ENCODE peak calls at places on chromosome 16, in six cellular contexts. J, R, V, A, W and F are unnamed samples.

GRCh38 chr16:53434436-53435065 is at the start of gene RBL2:
- DNase-seq in J (peak), R (peak), W (no peak), A (peak), V (peak), F (no peak)

GRCh38 chr16:30758988-30759461 is 2.8 kb downstream of the CFAP119 start:
- DNase-seq in J (no peak), W (no peak), A (no peak), V (no peak), R (no peak), F (no peak)

GRCh38 chr16:62576636-62577035 is 540.4 kb upstream of the CDH8 start:
- DNase-seq in J (no peak), A (no peak), V (no peak), W (no peak), R (no peak), F (no peak)

GRCh38 chr16:17106243-17106791 is 364.4 kb downstream of the XYLT1 start:
- DNase-seq in W (peak), R (no peak), A (no peak), J (no peak), V (no peak), F (no peak)

GRCh38 chr16:65044861-65045260 is 77.0 kb downstream of the CDH11 start:
- DNase-seq in A (no peak), J (no peak), V (no peak), R (no peak), W (no peak), F (no peak)

GRCh38 chr16:14672403-14672971 is 21.6 kb downstream of the PLA2G10 start:
- DNase-seq in W (peak), V (no peak), R (no peak), A (peak), J (peak), F (no peak)

GRCh38 chr16:84735846-84736586 is 36.2 kb downstream of the USP10 start:
- DNase-seq in W (no peak), J (no peak), R (no peak), A (peak), V (peak), F (no peak)

GRCh38 chr16:72890587-72890986 is 157.3 kb downstream of the ZFHX3 start:
- DNase-seq in W (no peak), R (no peak), A (no peak), J (no peak), V (no peak), F (no peak)

GRCh38 chr16:85422374-85423185 is 190.5 kb upstream of the GSE1 start:
- DNase-seq in R (peak), J (peak), A (peak), W (no peak), V (no peak), F (no peak)

GRCh38 chr16:58299757-58300349 is 5.0 kb upstream of the PRSS54 start:
- DNase-seq in A (peak), J (peak), R (peak), W (no peak), V (no peak), F (peak)

GRCh38 chr16:85335584-85336492 is 223.6 kb upstream of the CIBAR2 start:
- DNase-seq in J (peak), A (no peak), R (no peak), W (no peak), V (no peak), F (no peak)

GRCh38 chr16:54375056-54375455 is 88.5 kb upstream of the IRX3 start:
- DNase-seq in A (no peak), J (no peak), R (no peak), W (no peak), V (no peak), F (no peak)

GRCh38 chr16:80019395-80019794 is 418.9 kb upstream of the MAF start:
- DNase-seq in A (no peak), W (no peak), J (no peak), V (no peak), R (no peak), F (no peak)

GRCh38 chr16:80527297-80527696 is 13.5 kb upstream of the DYNLRB2 start:
- DNase-seq in R (no peak), W (no peak), A (peak), J (peak), V (peak), F (no peak)

GRCh38 chr16:85583491-85584181 is 29.5 kb upstream of the GSE1 start:
- DNase-seq in A (no peak), R (no peak), V (peak), J (no peak), W (no peak), F (peak)

GRCh38 chr16:82738699-82739098 is 111.9 kb downstream of the CDH13 start:
- DNase-seq in W (no peak), J (no peak), R (no peak), V (no peak), A (no peak), F (no peak)

GRCh38 chr16:30357085-30357714 is 2.1 kb upstream of the CD2BP2 start:
- DNase-seq in R (no peak), J (no peak), W (no peak), A (peak), V (no peak), F (no peak)

GRCh38 chr16:8905168-8905762 is 23.1 kb downstream of the LITAFD start:
- DNase-seq in R (no peak), W (no peak), V (peak), J (peak), A (peak), F (no peak)

GRCh38 chr16:70688266-70688742 is 2.5 kb upstream of the MTSS2 start:
- DNase-seq in A (no peak), V (peak), J (no peak), W (no peak), R (no peak), F (no peak)

GRCh38 chr16:53457670-53458069 is 23.4 kb downstream of the RBL2 start:
- DNase-seq in J (no peak), A (no peak), V (no peak), W (peak), R (no peak), F (no peak)

GRCh38 chr16:86338403-86339115 is 171.8 kb upstream of the FOXF1 start:
- DNase-seq in V (no peak), W (no peak), A (no peak), R (no peak), J (no peak), F (no peak)

GRCh38 chr16:22948058-22948602 is 134.2 kb downstream of the HS3ST2 start:
- DNase-seq in R (no peak), V (no peak), A (no peak), J (no peak), W (no peak), F (peak)

GRCh38 chr16:74622005-74622404 is 15.1 kb upstream of the GLG1 start:
- DNase-seq in A (no peak), R (no peak), V (no peak), W (no peak), J (no peak), F (no peak)

GRCh38 chr16:58882292-58882691 is 148.2 kb upstream of the GOT2 start:
- DNase-seq in A (no peak), R (no peak), V (no peak), W (peak), J (no peak), F (no peak)

GRCh38 chr16:24504467-24505345 is 34.7 kb upstream of the RBBP6 start:
- DNase-seq in V (peak), W (peak), J (peak), R (peak), A (peak), F (peak)

GRCh38 chr16:1485847-1486496 is 2.8 kb downstream of the PTX4 start:
- DNase-seq in V (no peak), R (no peak), W (no peak), J (no peak), A (no peak), F (peak)

GRCh38 chr16:35171106-35171505 is 1711.7 kb downstream of the TP53TG3F start:
- DNase-seq in V (no peak), R (no peak), J (no peak), W (no peak), A (no peak), F (no peak)
- TF ChIP-seq CHD2 in V (no peak), R (no peak), J (no peak), W (no peak), A (no peak), F (no peak)

GRCh38 chr16:66240088-66240487 is 126.4 kb upstream of the CDH5 start:
- DNase-seq in R (no peak), W (no peak), V (no peak), A (no peak), J (no peak), F (no peak)

GRCh38 chr16:66240996-66241395 is 125.5 kb upstream of the CDH5 start:
- DNase-seq in R (no peak), J (no peak), W (no peak), A (no peak), V (no peak), F (no peak)

GRCh38 chr16:66242672-66243071 is 123.8 kb upstream of the CDH5 start:
- DNase-seq in J (no peak), V (no peak), W (no peak), A (no peak), R (no peak), F (no peak)

GRCh38 chr16:66238696-66239095 is 127.8 kb upstream of the CDH5 start:
- DNase-seq in V (no peak), R (no peak), A (no peak), W (no peak), J (no peak), F (no peak)

DNA sequence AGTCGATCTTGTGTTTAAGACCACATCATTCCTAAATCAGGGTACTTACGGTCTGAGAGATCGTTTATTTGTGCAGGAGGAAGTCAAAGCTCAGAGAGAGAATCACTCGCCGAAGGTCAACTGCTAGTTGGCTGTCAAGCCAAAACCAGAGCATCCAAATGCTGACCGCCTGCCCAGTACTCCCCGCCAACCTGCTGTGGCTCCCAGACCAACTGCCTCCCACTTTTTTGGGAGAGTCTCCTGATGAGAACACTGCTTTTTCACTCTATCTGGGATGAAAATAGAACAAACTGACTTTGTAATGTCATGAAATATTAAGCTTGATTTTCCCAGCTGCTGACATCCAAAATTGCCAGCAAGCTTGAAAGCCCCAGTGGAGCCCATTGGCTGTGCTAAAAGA is 125.9 kb upstream of the CDH5 start:
- DNase-seq in W (no peak), A (no peak), J (no peak), V (no peak), R (no peak), F (no peak)
- TF ChIP-seq CHD2 in W (no peak), A (no peak), J (no peak), V (no peak), R (no peak), F (no peak)

GRCh38 chr16:50547944-50548658 is at the start of gene NKD1:
- DNase-seq in V (peak), R (peak), J (peak), W (no peak), A (peak), F (peak)
- TF ChIP-seq CHD2 in V (no peak), R (no peak), J (no peak), W (no peak), A (no peak), F (no peak)

GRCh38 chr16:57038151-57038550 is 48.8 kb downstream of the NLRC5 start:
- DNase-seq in J (no peak), V (no peak), A (no peak), R (no peak), W (no peak), F (no peak)
- TF ChIP-seq CHD2 in J (no peak), V (no peak), A (no peak), R (no peak), W (no peak), F (no peak)

DNA sequence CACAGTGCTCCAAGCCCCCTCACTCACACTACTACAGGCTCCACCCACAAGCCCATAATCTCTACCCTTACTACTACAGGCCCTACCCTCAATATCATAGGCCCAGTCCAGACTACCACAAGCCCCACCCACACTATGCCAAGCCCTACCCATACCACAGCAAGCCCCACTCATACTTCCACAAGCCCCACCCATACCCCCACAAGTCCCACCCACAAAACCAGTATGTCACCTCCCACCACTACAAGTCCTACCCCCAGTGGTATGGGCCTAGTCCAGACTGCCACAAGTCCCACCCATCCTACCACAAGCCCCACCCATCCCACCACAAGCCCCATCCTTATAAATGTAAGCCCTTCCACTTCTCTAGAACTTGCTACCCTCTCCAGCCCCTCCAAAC is 13.8 kb downstream of the RIPOR1 start:
- DNase-seq in R (peak), V (peak), W (no peak), J (peak), A (no peak), F (no peak)
- TF ChIP-seq CHD2 in R (no peak), V (no peak), W (no peak), J (no peak), A (no peak), F (no peak)

DNA sequence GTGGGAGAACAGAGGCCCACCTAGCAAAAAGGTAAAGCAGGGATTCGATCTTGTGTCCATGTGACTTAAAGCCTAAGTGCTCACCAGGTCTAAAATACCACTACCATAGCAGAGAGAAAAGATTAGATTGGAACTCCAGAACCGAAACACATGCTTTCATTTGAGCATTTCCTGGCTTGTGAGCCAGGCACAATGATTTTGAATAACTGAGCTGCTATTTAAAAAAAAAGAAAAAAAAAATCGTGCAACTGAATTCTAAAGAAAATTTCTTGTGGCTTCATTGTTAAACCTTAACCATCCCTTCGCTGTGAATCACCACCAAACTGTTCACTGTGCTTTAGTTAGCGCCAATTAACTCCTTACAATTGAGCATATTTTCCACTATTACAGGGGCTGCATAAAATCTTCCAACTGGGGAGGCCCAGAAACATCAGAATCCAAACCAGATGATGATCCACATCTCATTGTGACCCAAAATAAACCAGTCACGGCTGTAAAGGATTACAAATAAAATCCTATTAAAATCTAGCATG is 366.4 kb upstream of the ERCC4 start:
- DNase-seq in A (no peak), W (peak), R (no peak), V (no peak), J (no peak), F (no peak)
- TF ChIP-seq CHD2 in A (no peak), W (no peak), R (no peak), V (no peak), J (no peak), F (no peak)